ENCODE peak calls at places on chromosomes 11 and 22, in ten cellular contexts. One of them, this sample, is unnamed.

GRCh38 chr11:6249822-6250555 is 9.6 kb upstream of the CCKBR start:
- DNase-seq in stomach: peak
- DNase-seq in lung: peak
- DNase-seq in fibroblast of lung: peak
- DNase-seq in activated naive CD8-positive, alpha-beta T cell treated with anti-CD3 and anti-CD28 coated beads, Interleukin-2, amount 50 U/mL, for 24 hours: no peak
- DNase-seq in SJSA1: no peak
- DNase-seq in ELR: peak
- DNase-seq in dorsolateral prefrontal cortex: peak
- DNase-seq in stimulated activated CD4-positive, alpha-beta T cell treated with anti-CD3 and anti-CD28 coated beads, Interleukin-4, amount 100 ng/mL, for 24 hours: no peak
- DNase-seq in GM12865: no peak
- DNase-seq in this sample: peak

GRCh38 chr22:30425616-30426394 is at the start of gene MTFP1:
- DNase-seq in stomach: peak
- DNase-seq in lung: peak
- DNase-seq in fibroblast of lung: peak
- DNase-seq in activated naive CD8-positive, alpha-beta T cell treated with anti-CD3 and anti-CD28 coated beads, Interleukin-2, amount 50 U/mL, for 24 hours: peak
- DNase-seq in SJSA1: peak
- DNase-seq in ELR: peak
- DNase-seq in dorsolateral prefrontal cortex: no peak
- DNase-seq in stimulated activated CD4-positive, alpha-beta T cell treated with anti-CD3 and anti-CD28 coated beads, Interleukin-4, amount 100 ng/mL, for 24 hours: peak
- DNase-seq in GM12865: peak
- DNase-seq in this sample: peak

GRCh38 chr22:47168900-47169800 is 406.7 kb downstream of the TBC1D22A start:
- DNase-seq in stomach: peak
- DNase-seq in lung: no peak
- DNase-seq in fibroblast of lung: no peak
- DNase-seq in activated naive CD8-positive, alpha-beta T cell treated with anti-CD3 and anti-CD28 coated beads, Interleukin-2, amount 50 U/mL, for 24 hours: no peak
- DNase-seq in SJSA1: peak
- DNase-seq in ELR: no peak
- DNase-seq in dorsolateral prefrontal cortex: peak
- DNase-seq in stimulated activated CD4-positive, alpha-beta T cell treated with anti-CD3 and anti-CD28 coated beads, Interleukin-4, amount 100 ng/mL, for 24 hours: no peak
- DNase-seq in GM12865: no peak
- DNase-seq in this sample: no peak

GRCh38 chr11:118310781-118311485 is 6.4 kb downstream of the CD3E start:
- DNase-seq in stomach: no peak
- DNase-seq in lung: no peak
- DNase-seq in fibroblast of lung: no peak
- DNase-seq in activated naive CD8-positive, alpha-beta T cell treated with anti-CD3 and anti-CD28 coated beads, Interleukin-2, amount 50 U/mL, for 24 hours: no peak
- DNase-seq in SJSA1: no peak
- DNase-seq in ELR: no peak
- DNase-seq in dorsolateral prefrontal cortex: no peak
- DNase-seq in stimulated activated CD4-positive, alpha-beta T cell treated with anti-CD3 and anti-CD28 coated beads, Interleukin-4, amount 100 ng/mL, for 24 hours: no peak
- DNase-seq in GM12865: no peak
- DNase-seq in this sample: no peak

GRCh38 chr22:28792491-28793383 is 7.6 kb downstream of the XBP1 start:
- DNase-seq in stomach: no peak
- DNase-seq in lung: no peak
- DNase-seq in fibroblast of lung: no peak
- DNase-seq in activated naive CD8-positive, alpha-beta T cell treated with anti-CD3 and anti-CD28 coated beads, Interleukin-2, amount 50 U/mL, for 24 hours: no peak
- DNase-seq in SJSA1: no peak
- DNase-seq in ELR: no peak
- DNase-seq in dorsolateral prefrontal cortex: no peak
- DNase-seq in stimulated activated CD4-positive, alpha-beta T cell treated with anti-CD3 and anti-CD28 coated beads, Interleukin-4, amount 100 ng/mL, for 24 hours: no peak
- DNase-seq in GM12865: peak
- DNase-seq in this sample: no peak

GRCh38 chr11:114440121-114440860 is 1.0 kb downstream of the REXO2 start:
- DNase-seq in stomach: no peak
- DNase-seq in lung: no peak
- DNase-seq in fibroblast of lung: peak
- DNase-seq in activated naive CD8-positive, alpha-beta T cell treated with anti-CD3 and anti-CD28 coated beads, Interleukin-2, amount 50 U/mL, for 24 hours: no peak
- DNase-seq in SJSA1: no peak
- DNase-seq in ELR: peak
- DNase-seq in dorsolateral prefrontal cortex: no peak
- DNase-seq in stimulated activated CD4-positive, alpha-beta T cell treated with anti-CD3 and anti-CD28 coated beads, Interleukin-4, amount 100 ng/mL, for 24 hours: no peak
- DNase-seq in GM12865: no peak
- DNase-seq in this sample: peak

GRCh38 chr22:27220349-27220748 is 563.0 kb downstream of the MIAT start:
- DNase-seq in stomach: no peak
- DNase-seq in lung: no peak
- DNase-seq in fibroblast of lung: no peak
- DNase-seq in activated naive CD8-positive, alpha-beta T cell treated with anti-CD3 and anti-CD28 coated beads, Interleukin-2, amount 50 U/mL, for 24 hours: no peak
- DNase-seq in SJSA1: no peak
- DNase-seq in ELR: peak
- DNase-seq in dorsolateral prefrontal cortex: no peak
- DNase-seq in stimulated activated CD4-positive, alpha-beta T cell treated with anti-CD3 and anti-CD28 coated beads, Interleukin-4, amount 100 ng/mL, for 24 hours: no peak
- DNase-seq in GM12865: no peak
- DNase-seq in this sample: no peak

GRCh38 chr11:32960553-32961164 is 55.0 kb upstream of the DEPDC7 start:
- DNase-seq in stomach: no peak
- DNase-seq in lung: no peak
- DNase-seq in fibroblast of lung: peak
- DNase-seq in activated naive CD8-positive, alpha-beta T cell treated with anti-CD3 and anti-CD28 coated beads, Interleukin-2, amount 50 U/mL, for 24 hours: no peak
- DNase-seq in SJSA1: peak
- DNase-seq in ELR: peak
- DNase-seq in dorsolateral prefrontal cortex: no peak
- DNase-seq in stimulated activated CD4-positive, alpha-beta T cell treated with anti-CD3 and anti-CD28 coated beads, Interleukin-4, amount 100 ng/mL, for 24 hours: no peak
- DNase-seq in GM12865: peak
- DNase-seq in this sample: peak

GRCh38 chr11:59545179-59546020 is 34.1 kb downstream of the OR4D9 start:
- DNase-seq in stomach: no peak
- DNase-seq in lung: no peak
- DNase-seq in fibroblast of lung: peak
- DNase-seq in activated naive CD8-positive, alpha-beta T cell treated with anti-CD3 and anti-CD28 coated beads, Interleukin-2, amount 50 U/mL, for 24 hours: no peak
- DNase-seq in SJSA1: no peak
- DNase-seq in ELR: peak
- DNase-seq in dorsolateral prefrontal cortex: no peak
- DNase-seq in stimulated activated CD4-positive, alpha-beta T cell treated with anti-CD3 and anti-CD28 coated beads, Interleukin-4, amount 100 ng/mL, for 24 hours: no peak
- DNase-seq in GM12865: no peak
- DNase-seq in this sample: peak

GRCh38 chr11:86099727-86100320 is 30.9 kb upstream of the PICALM start:
- DNase-seq in stomach: no peak
- DNase-seq in lung: no peak
- DNase-seq in fibroblast of lung: no peak
- DNase-seq in activated naive CD8-positive, alpha-beta T cell treated with anti-CD3 and anti-CD28 coated beads, Interleukin-2, amount 50 U/mL, for 24 hours: no peak
- DNase-seq in SJSA1: no peak
- DNase-seq in ELR: peak
- DNase-seq in dorsolateral prefrontal cortex: no peak
- DNase-seq in stimulated activated CD4-positive, alpha-beta T cell treated with anti-CD3 and anti-CD28 coated beads, Interleukin-4, amount 100 ng/mL, for 24 hours: no peak
- DNase-seq in GM12865: no peak
- DNase-seq in this sample: peak

GRCh38 chr11:91350931-91351330 is 873.7 kb upstream of the FAT3 start:
- DNase-seq in stomach: no peak
- DNase-seq in lung: no peak
- DNase-seq in fibroblast of lung: no peak
- DNase-seq in activated naive CD8-positive, alpha-beta T cell treated with anti-CD3 and anti-CD28 coated beads, Interleukin-2, amount 50 U/mL, for 24 hours: no peak
- DNase-seq in SJSA1: no peak
- DNase-seq in ELR: no peak
- DNase-seq in dorsolateral prefrontal cortex: no peak
- DNase-seq in stimulated activated CD4-positive, alpha-beta T cell treated with anti-CD3 and anti-CD28 coated beads, Interleukin-4, amount 100 ng/mL, for 24 hours: no peak
- DNase-seq in GM12865: no peak
- DNase-seq in this sample: no peak

This sample was measured in RKO.